ENCODE peak calls at places on chromosomes 4 and X, in ten cellular contexts. S, X, P, J, C, I, K, G, L and H are unnamed samples.
A peak's percentile ranks its signal among the peaks of the same experiment; 100 is the strongest.

GRCh38 chr4:54192811-54193210 is 36.3 kb upstream of the PDGFRA start:
- DNase-seq in P (no peak), X (peak; percentile 9), J (no peak), L (no peak), K (no peak), C (no peak), S (no peak), I (no peak), G (no peak), H (no peak)

GRCh38 chr4:866761-867390 is 40.9 kb upstream of the CPLX1 start:
- DNase-seq in K (no peak), I (no peak), P (peak; percentile 16), X (peak; percentile 14), C (peak; percentile 26), L (no peak), G (no peak), J (no peak), S (no peak), H (peak; percentile 46)

GRCh38 chr4:158291334-158292055 is 81.2 kb downstream of the TMEM144 start:
- DNase-seq in K (no peak), G (no peak), C (no peak), S (no peak), L (no peak), J (no peak), X (no peak), I (no peak), P (no peak), H (no peak)

GRCh38 chr4:185587444-185588161 is 52.3 kb upstream of the PDLIM3 start:
- DNase-seq in P (no peak), J (peak; percentile 89), S (no peak), C (no peak), K (no peak), L (no peak), X (no peak), I (no peak), G (no peak), H (no peak)

GRCh38 chrX:111490683-111491082 is 20.8 kb upstream of the SERTM2 start:
- DNase-seq in G (no peak), J (no peak), S (no peak), L (no peak), P (no peak), C (peak; percentile 25), I (no peak), K (no peak), X (no peak), H (no peak)

GRCh38 chr4:154626793-154627484 is 14.5 kb upstream of the FGG start:
- DNase-seq in S (no peak), X (peak; percentile 77), C (peak; percentile 49), G (peak; percentile 26), P (peak; percentile 65), I (peak; percentile 51), J (peak; percentile 70), L (no peak), K (peak; percentile 66), H (peak; percentile 83)

GRCh38 chrX:53284684-53285447 is 3.5 kb upstream of the IQSEC2 start:
- DNase-seq in J (peak; percentile 39), S (no peak), L (no peak), X (peak; percentile 79), G (peak; percentile 73), I (peak; percentile 60), K (peak; percentile 66), P (peak; percentile 26), C (peak; percentile 47), H (peak; percentile 62)

GRCh38 chr4:55554453-55555030 is 7.8 kb upstream of the CLOCK start:
- DNase-seq in I (peak; percentile 11), L (no peak), X (peak; percentile 32), J (peak; percentile 49), K (no peak), C (peak; percentile 74), G (no peak), P (no peak), S (no peak), H (peak; percentile 48)

GRCh38 chr4:182448281-182449151 is 205.3 kb downstream of the TENM3 start:
- DNase-seq in I (peak; percentile 72), X (peak; percentile 66), G (peak; percentile 71), S (peak; percentile 50), P (peak; percentile 89), K (peak; percentile 95), J (peak; percentile 57), L (no peak), C (peak; percentile 89), H (peak; percentile 94)

DNA sequence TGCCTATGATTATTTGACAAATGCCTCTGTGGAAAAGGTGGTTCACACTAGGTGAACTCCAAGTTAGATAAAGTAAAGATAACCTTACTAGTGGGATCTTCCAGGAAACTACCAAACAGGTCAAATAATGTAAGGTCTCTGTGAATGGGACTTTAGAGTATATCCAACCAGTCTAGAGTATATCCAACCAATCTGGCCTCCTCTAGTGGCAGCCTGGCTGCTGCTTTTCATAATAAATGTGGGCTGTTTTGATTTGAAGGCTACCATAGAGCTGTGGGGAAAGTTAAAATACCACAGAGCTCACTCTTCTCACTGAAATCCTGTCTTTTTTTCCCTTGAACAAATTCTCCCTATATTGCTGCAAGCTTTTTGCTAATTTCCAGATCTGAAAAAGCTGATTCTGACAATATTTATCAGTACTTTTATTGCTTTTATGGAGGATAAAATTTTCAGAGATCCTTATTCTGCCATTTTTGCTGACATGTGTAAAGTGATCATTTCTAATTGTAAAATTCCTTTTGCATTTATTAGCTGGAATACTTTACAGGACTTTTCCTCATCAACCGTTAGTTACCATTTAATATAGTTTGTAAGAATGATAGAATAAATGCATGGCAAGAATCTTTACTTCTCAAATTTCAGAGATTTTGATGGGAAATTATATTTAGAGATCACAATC is 111.3 kb downstream of the TET2 start:
- DNase-seq in P (no peak), X (no peak), S (no peak), I (no peak), L (no peak), G (no peak), C (no peak), J (no peak), K (no peak), H (peak; percentile 2)
- TF ChIP-seq CTCF in P (peak; percentile 6), X (no peak), S (peak; percentile 15), I (no peak), L (no peak), G (no peak), C (peak; percentile 14), J (no peak), K (no peak), H (no peak)

GRCh38 chrX:105837227-105837626 is 14.9 kb downstream of the NRK start:
- DNase-seq in K (peak; percentile 77), S (no peak), J (no peak), L (no peak), P (peak; percentile 77), C (peak; percentile 86), G (no peak), X (no peak), I (no peak), H (peak; percentile 87)
- TF ChIP-seq CTCF in K (no peak), S (no peak), J (no peak), L (no peak), P (no peak), C (no peak), G (no peak), X (no peak), I (no peak), H (no peak)

DNA sequence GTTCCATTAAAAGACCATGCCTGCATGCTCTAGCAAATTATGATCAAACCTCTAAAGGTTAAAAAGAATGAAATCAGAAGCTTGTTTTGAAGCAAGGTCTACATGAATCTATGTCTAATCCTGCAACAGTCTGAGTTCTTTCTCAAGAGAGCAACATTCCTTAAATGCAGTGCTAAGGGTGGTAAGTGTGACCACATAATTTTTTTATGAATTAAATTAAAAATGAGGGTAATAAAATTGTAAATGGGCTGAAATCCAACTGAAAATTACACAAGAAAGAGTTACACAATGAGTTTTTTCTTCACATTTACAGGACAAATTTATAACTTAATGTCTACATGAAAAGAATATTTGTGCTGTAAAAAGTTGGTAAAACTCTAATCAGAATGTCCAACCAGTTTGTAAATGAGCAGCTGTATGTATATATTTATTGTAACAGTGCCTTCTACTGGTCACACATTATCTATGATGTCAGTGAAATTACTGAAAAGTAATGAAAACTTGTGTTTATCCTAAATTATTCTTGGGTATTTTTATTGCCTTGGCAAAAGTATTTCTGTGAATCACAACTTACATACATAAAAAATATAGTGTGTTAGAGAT is 336.3 kb upstream of the PITX2 start:
- DNase-seq in S (peak; percentile 6), J (no peak), L (no peak), P (no peak), K (no peak), C (peak; percentile 52), X (no peak), I (no peak), G (no peak), H (peak; percentile 21)
- TF ChIP-seq CTCF in S (peak; percentile 23), J (peak; percentile 7), L (peak; percentile 7), P (peak; percentile 37), K (no peak), C (peak; percentile 43), X (no peak), I (peak; percentile 34), G (peak; percentile 37), H (peak; percentile 46)

DNA sequence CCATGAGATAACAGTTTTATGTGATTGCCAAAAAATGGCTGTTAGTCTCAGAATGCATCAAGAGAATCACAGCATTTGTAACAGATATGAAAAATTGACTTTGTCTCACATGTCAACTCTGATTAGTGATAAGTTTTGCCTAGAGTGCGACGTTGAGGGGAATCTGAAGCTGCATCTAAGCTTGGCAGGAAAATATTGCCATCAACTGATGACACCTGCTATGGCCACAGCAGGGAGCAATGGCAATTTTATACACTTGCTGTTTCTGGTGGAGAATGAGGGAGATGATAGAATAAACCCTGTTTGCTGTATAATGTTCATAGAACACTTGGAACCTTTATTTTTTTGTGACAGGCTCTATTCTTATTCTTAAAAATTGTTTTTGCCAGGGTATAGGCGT is 205.4 kb upstream of the GNPDA2 start:
- DNase-seq in P (no peak), L (no peak), S (no peak), G (no peak), I (no peak), J (no peak), C (no peak), X (no peak), K (no peak), H (no peak)
- TF ChIP-seq CTCF in P (no peak), L (no peak), S (no peak), G (no peak), I (no peak), J (no peak), C (no peak), X (no peak), K (no peak), H (no peak)

DNA sequence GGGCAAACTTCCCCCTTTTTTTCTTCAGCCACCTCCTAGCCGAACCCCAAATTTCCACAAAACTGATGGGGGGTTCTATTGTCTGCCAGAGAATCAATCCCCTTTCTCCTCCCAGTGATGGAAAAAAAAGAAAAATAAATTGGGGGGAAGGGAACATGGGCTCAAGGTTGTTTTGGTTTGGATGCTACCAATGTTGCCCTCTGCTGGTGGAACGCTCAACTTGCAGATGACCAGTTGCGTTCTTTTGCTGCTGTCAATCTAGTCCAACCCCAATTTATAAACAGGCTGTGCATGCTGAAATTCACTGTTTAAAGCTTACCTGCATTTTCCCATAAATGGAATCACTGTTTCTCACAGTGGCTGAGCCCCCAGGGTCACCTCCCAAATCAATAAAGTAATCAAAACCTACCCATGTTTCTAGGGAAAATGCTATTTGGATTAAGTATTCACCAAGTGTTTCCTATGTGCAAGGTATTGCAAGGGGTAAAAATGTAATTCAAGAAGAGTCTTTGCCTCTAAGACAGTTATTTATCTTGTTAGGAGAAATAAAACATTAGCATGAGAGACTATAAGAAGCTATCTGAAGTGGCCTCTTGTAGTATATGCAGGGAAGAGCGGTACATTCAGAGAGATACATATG is 116.7 kb upstream of the TMEM164 start:
- DNase-seq in C (peak; percentile 70), L (no peak), P (peak; percentile 28), G (peak; percentile 26), X (peak; percentile 73), I (peak; percentile 53), S (no peak), J (peak; percentile 62), K (no peak), H (peak; percentile 66)
- TF ChIP-seq CTCF in C (peak; percentile 90), L (peak; percentile 48), P (peak; percentile 73), G (peak; percentile 62), X (peak; percentile 79), I (peak; percentile 70), S (peak; percentile 68), J (peak; percentile 67), K (no peak), H (peak; percentile 65)

GRCh38 chr4:140152015-140152703 is 1.8 kb downstream of the MAML3 start:
- DNase-seq in S (no peak), J (no peak), X (peak; percentile 60), G (peak; percentile 86), I (peak; percentile 61), P (no peak), K (peak; percentile 86), C (no peak), L (peak; percentile 94), H (no peak)
- TF ChIP-seq CTCF in S (no peak), J (no peak), X (peak; percentile 10), G (no peak), I (no peak), P (no peak), K (no peak), C (no peak), L (peak; percentile 44), H (peak; percentile 16)